ENCODE peak calls at places on chromosomes 5 and 9, in five cellular contexts. V, O, I, X and E are unnamed samples.

GRCh38 chr9:85024374-85024773 is 354.8 kb downstream of the NTRK2 start:
- DNase-seq in V (no peak), I (no peak), O (no peak), X (no peak), E (no peak)

GRCh38 chr9:135060461-135061116 is 26.9 kb upstream of the OLFM1 start:
- DNase-seq in O (no peak), V (no peak), X (no peak), I (no peak), E (no peak)

GRCh38 chr5:169548315-169548714 is 35.3 kb upstream of the SPDL1 start:
- DNase-seq in O (no peak), I (no peak), X (peak), V (no peak), E (peak)

GRCh38 chr5:72470817-72471216 is 36.4 kb downstream of the ZNF366 start:
- DNase-seq in O (no peak), X (peak), V (no peak), I (no peak), E (peak)

GRCh38 chr9:77375956-77376532 is 198.7 kb downstream of the VPS13A start:
- DNase-seq in V (no peak), I (no peak), O (no peak), X (no peak), E (no peak)

GRCh38 chr9:134365115-134365596 is 38.9 kb downstream of the RXRA start:
- DNase-seq in X (no peak), V (no peak), I (no peak), O (no peak), E (no peak)

GRCh38 chr5:124575731-124576130 is 170.7 kb downstream of the ZNF608 start:
- DNase-seq in O (no peak), X (no peak), V (no peak), I (no peak), E (no peak)

GRCh38 chr9:98365227-98365669 is 109.8 kb upstream of the TBC1D2 start:
- DNase-seq in I (no peak), V (no peak), X (peak), O (peak), E (peak)

GRCh38 chr9:84238652-84239051 is 101.9 kb downstream of the SLC28A3 start:
- DNase-seq in X (no peak), I (no peak), V (no peak), O (no peak), E (peak)

GRCh38 chr5:10471672-10472071 is 30.0 kb downstream of the ROPN1L start:
- DNase-seq in I (no peak), V (no peak), X (no peak), O (no peak), E (no peak)

GRCh38 chr5:99072846-99073245 is 144.0 kb upstream of the CHD1 start:
- DNase-seq in V (no peak), X (no peak), I (no peak), O (no peak), E (no peak)

GRCh38 chr5:76143884-76144283 is 60.7 kb downstream of the SV2C start:
- DNase-seq in X (no peak), I (no peak), V (no peak), O (no peak), E (no peak)
- H3K27ac ChIP-seq in X (no peak), I (no peak), V (no peak), O (no peak), E (no peak)

GRCh38 chr5:54981928-54982327 is 3.5 kb downstream of the ESM1 start:
- DNase-seq in I (no peak), O (no peak), X (no peak), V (no peak), E (no peak)
- H3K4me3 ChIP-seq in I (no peak), O (no peak), X (no peak), V (no peak), E (peak)

GRCh38 chr9:107269254-107269653 is 13.8 kb upstream of the RAD23B start:
- DNase-seq in V (no peak), I (no peak), O (no peak), X (no peak), E (no peak)

GRCh38 chr9:107270082-107270481 is 13.0 kb upstream of the RAD23B start:
- DNase-seq in X (no peak), O (no peak), V (no peak), I (no peak), E (no peak)

GRCh38 chr9:107268560-107268959 is 14.5 kb upstream of the RAD23B start:
- DNase-seq in V (no peak), O (no peak), X (no peak), I (no peak), E (no peak)

GRCh38 chr9:107269681-107270080 is 13.4 kb upstream of the RAD23B start:
- DNase-seq in O (no peak), I (no peak), X (no peak), V (no peak), E (no peak)

GRCh38 chr9:107266624-107267369 is 16.3 kb upstream of the RAD23B start:
- DNase-seq in I (no peak), O (peak), V (no peak), X (no peak), E (peak)
- H3K27ac ChIP-seq in I (no peak), O (no peak), V (no peak), X (no peak), E (no peak)

GRCh38 chr5:149421834-149422233 is 42.7 kb upstream of the IL17B start:
- DNase-seq in V (no peak), I (no peak), O (peak), X (no peak), E (no peak)

GRCh38 chr5:149420509-149421371 is 41.6 kb upstream of the IL17B start:
- DNase-seq in O (peak), V (no peak), X (no peak), I (no peak), E (no peak)

GRCh38 chr5:149419532-149420485 is 40.7 kb upstream of the IL17B start:
- DNase-seq in V (peak), O (peak), X (no peak), I (no peak), E (no peak)

GRCh38 chr5:149422429-149423286 is 43.6 kb upstream of the IL17B start:
- DNase-seq in X (peak), V (peak), O (no peak), I (no peak), E (no peak)

GRCh38 chr5:149421372-149421685 is 42.2 kb upstream of the IL17B start:
- DNase-seq in V (no peak), X (no peak), I (no peak), O (no peak), E (no peak)
- H3K4me3 ChIP-seq in V (no peak), X (no peak), I (no peak), O (no peak), E (no peak)

GRCh38 chr5:5677738-5678137 is 255.3 kb downstream of the ICE1 start:
- DNase-seq in V (no peak), X (no peak), O (no peak), I (no peak), E (no peak)
- H3K27ac ChIP-seq in V (no peak), X (no peak), O (no peak), I (no peak), E (no peak)

GRCh38 chr9:136863623-136864273 is 2.4 kb downstream of the EDF1 start:
- DNase-seq in I (no peak), O (no peak), V (no peak), X (no peak), E (no peak)
- H3K4me3 ChIP-seq in I (no peak), O (no peak), V (no peak), X (no peak), E (no peak)

GRCh38 chr5:134467231-134467630 is 55.5 kb upstream of the CDKN2AIPNL start:
- DNase-seq in I (no peak), V (no peak), X (no peak), O (no peak), E (no peak)
- H3K27ac ChIP-seq in I (no peak), V (peak), X (no peak), O (no peak), E (no peak)